ENCODE peak calls at places on chromosomes 6 and 20, in ten cellular contexts. H, B, U, M, O, P, N, A, Z and V are unnamed samples.

GRCh38 chr20:19793716-19794115 is 35.7 kb downstream of the RIN2 start:
- DNase-seq in H (no peak), B (no peak), U (no peak), M (no peak), O (no peak), P (no peak), N (no peak), A (no peak), Z (no peak), V (no peak)

GRCh38 chr6:167279766-167280440 is 11.2 kb upstream of the UNC93A start:
- DNase-seq in H (no peak), B (no peak), U (no peak), M (no peak), O (no peak), P (no peak), N (no peak), A (no peak), Z (no peak), V (no peak)

GRCh38 chr6:150202404-150202803 is 59.6 kb downstream of the PPP1R14C start:
- DNase-seq in H (no peak), B (no peak), U (no peak), M (no peak), O (no peak), P (peak; percentile 3), N (no peak), A (no peak), Z (peak; percentile 75), V (no peak)

GRCh38 chr6:39339111-39339510 is 16.6 kb upstream of the KCNK16 start:
- DNase-seq in H (no peak), B (no peak), U (no peak), M (no peak), O (no peak), P (no peak), N (no peak), A (no peak), Z (no peak), V (no peak)

GRCh38 chr6:43963877-43964658 is 163.2 kb downstream of the MRPL14 start:
- DNase-seq in H (no peak), B (no peak), U (no peak), M (no peak), O (no peak), P (no peak), N (no peak), A (no peak), Z (no peak), V (no peak)

GRCh38 chr6:31658158-31658688 is 2.4 kb downstream of the C6orf47 start:
- DNase-seq in H (no peak), B (no peak), U (no peak), M (no peak), O (no peak), P (no peak), N (no peak), A (no peak), Z (no peak), V (no peak)

GRCh38 chr6:40888456-40888990 is 150.5 kb downstream of the UNC5CL start:
- DNase-seq in H (no peak), B (no peak), U (no peak), M (no peak), O (no peak), P (no peak), N (no peak), A (no peak), Z (no peak), V (no peak)

GRCh38 chr6:154848580-154848979 is 115.4 kb downstream of the SCAF8 start:
- DNase-seq in H (no peak), B (no peak), U (no peak), M (no peak), O (no peak), P (peak; percentile 29), N (no peak), A (no peak), Z (no peak), V (no peak)

GRCh38 chr20:14717124-14718004 is 380.0 kb upstream of the FLRT3 start:
- DNase-seq in H (no peak), B (no peak), U (no peak), M (no peak), O (no peak), P (no peak), N (no peak), A (no peak), Z (no peak), V (no peak)

GRCh38 chr20:40638414-40638813 is 50.6 kb downstream of the MAFB start:
- DNase-seq in H (no peak), B (no peak), U (no peak), M (no peak), O (no peak), P (no peak), N (no peak), A (no peak), Z (no peak), V (no peak)

GRCh38 chr20:44701116-44701865 is 13.9 kb upstream of the CCN5 start:
- DNase-seq in H (no peak), B (no peak), U (peak; percentile 41), M (no peak), O (no peak), P (no peak), N (no peak), A (no peak), Z (no peak), V (peak; percentile 58)

GRCh38 chr6:156885562-156885961 is 108.4 kb downstream of the ARID1B start:
- DNase-seq in H (no peak), B (no peak), U (no peak), M (no peak), O (no peak), P (no peak), N (no peak), A (no peak), Z (no peak), V (no peak)

GRCh38 chr6:11700118-11700718 is 78.4 kb downstream of the ADTRP start:
- DNase-seq in H (peak; percentile 54), B (no peak), U (peak; percentile 56), M (no peak), O (no peak), P (peak; percentile 80), N (no peak), A (no peak), Z (peak; percentile 80), V (peak; percentile 70)

GRCh38 chr6:168368063-168368835 is 48.7 kb upstream of the DACT2 start:
- DNase-seq in H (no peak), B (no peak), U (no peak), M (no peak), O (no peak), P (peak; percentile 32), N (no peak), A (no peak), Z (peak; percentile 44), V (no peak)

GRCh38 chr20:34037121-34037520 is 43.4 kb downstream of the RALY start:
- DNase-seq in H (no peak), B (no peak), U (no peak), M (no peak), O (no peak), P (peak; percentile 18), N (peak; percentile 36), A (peak; percentile 52), Z (peak; percentile 46), V (no peak)

GRCh38 chr6:141726158-141726557 is 406.6 kb upstream of the GJE1 start:
- DNase-seq in H (no peak), B (no peak), U (no peak), M (no peak), O (no peak), P (no peak), N (no peak), A (no peak), Z (no peak), V (no peak)

GRCh38 chr20:62776692-62777527 is 19.4 kb upstream of the MRGBP start:
- DNase-seq in H (no peak), B (peak; percentile 76), U (peak; percentile 56), M (no peak), O (peak; percentile 60), P (peak; percentile 19), N (peak; percentile 25), A (peak; percentile 49), Z (no peak), V (peak; percentile 39)

GRCh38 chr6:7909323-7910276 is 988 bp downstream of the TXNDC5 start:
- DNase-seq in H (no peak), B (peak; percentile 61), U (no peak), M (peak; percentile 20), O (no peak), P (peak; percentile 55), N (peak; percentile 40), A (peak; percentile 56), Z (peak; percentile 85), V (peak; percentile 84)

GRCh38 chr6:36545767-36546663 is 1.3 kb downstream of the STK38 start:
- DNase-seq in H (no peak), B (no peak), U (no peak), M (no peak), O (no peak), P (peak; percentile 44), N (no peak), A (peak; percentile 25), Z (peak; percentile 69), V (peak; percentile 50)

GRCh38 chr20:40805592-40805991 is 116.6 kb upstream of the MAFB start:
- DNase-seq in H (no peak), B (no peak), U (no peak), M (no peak), O (no peak), P (no peak), N (no peak), A (no peak), Z (no peak), V (no peak)

GRCh38 chr6:35892482-35892881 is 28.4 kb downstream of the SRPK1 start:
- DNase-seq in H (no peak), B (no peak), U (no peak), M (no peak), O (no peak), P (no peak), N (no peak), A (no peak), Z (no peak), V (no peak)

GRCh38 chr20:35561671-35562070 is 19.8 kb downstream of the ERGIC3 start:
- DNase-seq in H (no peak), B (no peak), U (no peak), M (no peak), O (no peak), P (no peak), N (no peak), A (no peak), Z (no peak), V (no peak)

GRCh38 chr6:35478259-35478658 is 10.1 kb downstream of the RPL10A start:
- DNase-seq in H (no peak), B (no peak), U (no peak), M (no peak), O (no peak), P (no peak), N (no peak), A (no peak), Z (no peak), V (no peak)

GRCh38 chr6:1832844-1833787 is 223.4 kb downstream of the FOXC1 start:
- DNase-seq in H (peak; percentile 29), B (no peak), U (no peak), M (no peak), O (no peak), P (peak; percentile 46), N (no peak), A (no peak), Z (no peak), V (peak; percentile 61)

GRCh38 chr6:155418017-155418749 is 37.5 kb downstream of the NOX3 start:
- DNase-seq in H (peak; percentile 34), B (peak; percentile 8), U (peak; percentile 11), M (no peak), O (peak; percentile 59), P (peak; percentile 83), N (peak; percentile 33), A (peak; percentile 75), Z (peak; percentile 80), V (peak; percentile 79)

GRCh38 chr6:99885051-99885450 is 109.0 kb downstream of the MCHR2 start:
- DNase-seq in H (no peak), B (no peak), U (no peak), M (no peak), O (no peak), P (no peak), N (no peak), A (no peak), Z (no peak), V (no peak)

GRCh38 chr6:70277480-70277879 is 25.4 kb downstream of the COL9A1 start:
- DNase-seq in H (no peak), B (no peak), U (no peak), M (no peak), O (no peak), P (peak; percentile 55), N (no peak), A (no peak), Z (peak; percentile 18), V (peak; percentile 2)

GRCh38 chr6:170130201-170130621 is 160.7 kb downstream of the DLL1 start:
- DNase-seq in H (no peak), B (no peak), U (no peak), M (no peak), O (no peak), P (no peak), N (no peak), A (no peak), Z (no peak), V (no peak)